ENCODE peak calls at places on chromosomes 7 and 10, in ten cellular contexts. S is psoas muscle; V is uterus; E is SJCRH30; J is astrocyte; A is ovary; Q is cardiac muscle cell; W is CD4-positive, CD25-positive, alpha-beta regulatory T cell; P is tibial nerve; D is adrenal gland. N is an unnamed sample.

GRCh38 chr10:75203724-75204123 is 6.9 kb upstream of the VDAC2 start:
- DNase-seq in S (no peak), V (no peak), E (no peak), J (no peak), A (no peak), Q (no peak), W (no peak), P (no peak), D (peak; percentile 58), N (no peak)

GRCh38 chr7:50646069-50646468 is 80.9 kb upstream of the DDC start:
- DNase-seq in S (no peak), V (no peak), E (no peak), J (no peak), A (no peak), Q (no peak), W (no peak), P (no peak), D (no peak), N (no peak)

GRCh38 chr7:123270553-123270952 is 70.8 kb upstream of the SLC13A1 start:
- DNase-seq in S (no peak), V (no peak), E (no peak), J (no peak), A (no peak), Q (no peak), W (no peak), P (no peak), D (no peak), N (no peak)

GRCh38 chr7:34900891-34901493 is 136.3 kb downstream of the DPY19L1 start:
- DNase-seq in S (no peak), V (no peak), E (no peak), J (no peak), A (no peak), Q (peak; percentile 16), W (no peak), P (no peak), D (no peak), N (no peak)

GRCh38 chr10:75662715-75663114 is 231.3 kb downstream of the LRMDA start:
- DNase-seq in S (peak; percentile 40), V (peak; percentile 91), E (no peak), J (peak; percentile 96), A (peak; percentile 35), Q (peak; percentile 80), W (no peak), P (peak; percentile 30), D (peak; percentile 31), N (peak; percentile 33)

GRCh38 chr10:105068497-105068896 is 427.4 kb downstream of the SORCS3 start:
- DNase-seq in S (no peak), V (no peak), E (no peak), J (peak; percentile 78), A (no peak), Q (no peak), W (no peak), P (no peak), D (no peak), N (no peak)

GRCh38 chr10:20466731-20467130 is 430.4 kb downstream of the NEBL start:
- DNase-seq in S (no peak), V (no peak), E (no peak), J (peak; percentile 61), A (no peak), Q (peak; percentile 9), W (no peak), P (no peak), D (no peak), N (no peak)

GRCh38 chr10:76302936-76303656 is 871.7 kb downstream of the LRMDA start:
- DNase-seq in S (no peak), V (peak; percentile 46), E (no peak), J (peak; percentile 81), A (peak; percentile 23), Q (peak; percentile 33), W (no peak), P (no peak), D (no peak), N (no peak)

GRCh38 chr7:36958094-36958718 is 233.9 kb upstream of the AOAH start:
- DNase-seq in S (no peak), V (no peak), E (no peak), J (peak; percentile 14), A (no peak), Q (no peak), W (no peak), P (no peak), D (no peak), N (no peak)

GRCh38 chr10:86642499-86642898 is 11.8 kb upstream of the OPN4 start:
- DNase-seq in S (no peak), V (no peak), E (no peak), J (peak; percentile 23), A (no peak), Q (no peak), W (no peak), P (no peak), D (no peak), N (no peak)

GRCh38 chr7:101986335-101986734 is 168.9 kb downstream of the CUX1 start:
- DNase-seq in S (no peak), V (no peak), E (no peak), J (peak; percentile 30), A (no peak), Q (peak; percentile 13), W (no peak), P (no peak), D (no peak), N (no peak)

GRCh38 chr7:28516390-28517145 is 104.2 kb downstream of the CREB5 start:
- DNase-seq in S (no peak), V (no peak), E (peak; percentile 26), J (no peak), A (no peak), Q (no peak), W (no peak), P (no peak), D (no peak), N (peak; percentile 26)

GRCh38 chr7:128201067-128201689 is 39.9 kb upstream of the LEP start:
- DNase-seq in S (no peak), V (no peak), E (no peak), J (no peak), A (no peak), Q (no peak), W (no peak), P (no peak), D (no peak), N (no peak)

GRCh38 chr10:89702121-89702480 is 711 bp downstream of the KIF20B start:
- DNase-seq in S (no peak), V (no peak), E (peak; percentile 15), J (no peak), A (no peak), Q (no peak), W (peak; percentile 19), P (no peak), D (no peak), N (peak; percentile 8)

GRCh38 chr10:11685787-11686218 is 56.4 kb upstream of the ECHDC3 start:
- DNase-seq in S (peak; percentile 62), V (peak; percentile 73), E (no peak), J (peak; percentile 77), A (peak; percentile 86), Q (peak; percentile 73), W (peak; percentile 25), P (peak; percentile 40), D (peak; percentile 58), N (peak; percentile 91)
- H3K4me3 ChIP-seq in S (no peak overlapping the region), V (no peak overlapping the region), E (no peak overlapping the region), J (no peak overlapping the region), A (no peak overlapping the region), Q (no peak overlapping the region), W (peak overlapping the region; percentile 77), P (no peak overlapping the region), D (peak overlapping the region; percentile 41), N (no peak overlapping the region)

GRCh38 chr7:6403907-6404306 is 43.8 kb downstream of the DAGLB start:
- DNase-seq in S (no peak), V (no peak), E (no peak), J (no peak), A (no peak), Q (no peak), W (no peak), P (no peak), D (no peak), N (no peak)
- H3K36me3 ChIP-seq in S (peaks cover 92% of the 10 kb centered on the region), V (no peaks in the 10 kb centered on the region), E (peaks cover 77% of the 10 kb centered on the region), J (peaks cover 60% of the 10 kb centered on the region), A (no peaks in the 10 kb centered on the region), Q (peaks cover 39% of the 10 kb centered on the region), W (peaks cover 64% of the 10 kb centered on the region), P (no peaks in the 10 kb centered on the region), D (peaks cover 74% of the 10 kb centered on the region), N (no peaks in the 10 kb centered on the region)

GRCh38 chr7:93097388-93097787 is 20.4 kb downstream of the SAMD9 start:
- DNase-seq in S (no peak), V (no peak), E (no peak), J (no peak), A (no peak), Q (no peak), W (no peak), P (no peak), D (no peak), N (no peak)
- H3K4me1 ChIP-seq in S (no peaks in the 10 kb centered on the region), V (no peaks in the 10 kb centered on the region), E (no peaks in the 10 kb centered on the region), J (no peaks in the 10 kb centered on the region), A (no peaks in the 10 kb centered on the region), Q (no peaks in the 10 kb centered on the region), W (no peaks in the 10 kb centered on the region), P (no peaks in the 10 kb centered on the region), D (no peaks in the 10 kb centered on the region), N (no peaks in the 10 kb centered on the region)

GRCh38 chr7:66047426-66047825 is 28.2 kb upstream of the ASL start:
- DNase-seq in S (peak; percentile 34), V (no peak), E (peak; percentile 63), J (peak; percentile 96), A (no peak), Q (peak; percentile 92), W (no peak), P (no peak), D (no peak), N (no peak)

GRCh38 chr7:66039094-66039493 is 36.5 kb upstream of the ASL start:
- DNase-seq in S (no peak), V (no peak), E (no peak), J (no peak), A (no peak), Q (no peak), W (no peak), P (no peak), D (no peak), N (no peak)

DNA sequence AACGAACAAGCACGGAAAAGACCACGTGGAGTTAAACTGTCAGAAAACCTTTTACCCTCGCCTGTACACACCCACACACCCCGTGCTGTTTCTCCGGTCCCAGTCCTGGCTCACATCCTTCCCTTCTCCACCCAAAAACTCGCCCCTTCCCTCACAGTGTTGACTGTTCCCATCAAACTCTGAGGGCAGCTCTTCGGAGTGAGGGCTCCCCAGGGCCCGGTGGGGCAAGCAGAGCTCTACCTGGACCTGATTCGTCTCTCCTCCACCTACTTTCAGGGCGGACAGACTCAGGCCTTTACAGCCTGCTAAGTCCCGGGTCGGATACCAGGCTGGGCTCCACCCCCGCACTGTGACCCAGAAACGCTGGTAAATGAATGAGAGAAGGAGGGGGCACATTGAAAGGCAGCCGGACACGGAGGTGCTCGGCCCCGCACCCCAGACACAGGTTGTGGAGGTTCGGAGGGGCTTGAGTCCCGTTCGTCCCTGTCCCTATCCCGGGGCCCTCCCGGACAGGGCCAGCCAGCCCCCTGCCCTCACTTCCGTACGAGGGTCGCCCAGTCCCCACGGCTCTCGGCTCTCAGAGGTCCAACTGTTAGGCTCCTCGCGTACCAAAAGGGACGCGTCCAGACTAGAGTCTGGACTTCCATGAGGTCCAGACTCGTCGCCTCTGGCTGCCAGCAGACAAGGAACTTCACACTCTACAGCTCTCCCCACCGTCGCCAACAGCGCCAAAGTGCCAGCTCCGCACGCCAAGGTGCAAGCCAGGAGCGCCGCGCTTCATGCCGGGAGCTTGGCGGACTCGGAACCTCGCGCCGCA is 31.7 kb upstream of the ASL start:
- DNase-seq in S (peak; percentile 50), V (peak; percentile 23), E (no peak), J (peak; percentile 20), A (peak; percentile 53), Q (peak; percentile 39), W (no peak), P (no peak), D (peak; percentile 48), N (peak; percentile 80)
- H3K4me3 ChIP-seq in S (peak overlapping the region; percentile 77), V (peak overlapping the region; percentile 35), E (no peak overlapping the region), J (peak overlapping the region; percentile 48), A (peak overlapping the region; percentile 39), Q (peak overlapping the region; percentile 23), W (no peak overlapping the region), P (peak overlapping the region; percentile 24), D (peak overlapping the region; percentile 59), N (no peak overlapping the region)

N was measured in mucosa of descending colon.